ENCODE peak calls at places on chromosomes 2 and 18, in five cellular contexts. J is endothelial cell of umbilical vein, A is testis, S is fibroblast of lung, D is upper lobe of right lung. W is an unnamed sample.

GRCh38 chr2:9081750-9082149 is 78.3 kb upstream of the MBOAT2 start:
- DNase-seq in A (no peak), S (no peak), D (no peak), J (no peak), W (no peak)

GRCh38 chr2:160053946-160054345 is 8.5 kb downstream of the PLA2R1 start:
- DNase-seq in J (no peak), S (no peak), A (no peak), D (no peak), W (no peak)

GRCh38 chr2:11213090-11213638 is 57.9 kb downstream of the SLC66A3 start:
- DNase-seq in S (peak; percentile 98), J (no peak), D (no peak), A (no peak), W (no peak)

GRCh38 chr2:3631851-3632659 is 25.9 kb upstream of the ALLC start:
- DNase-seq in J (no peak), D (peak; percentile 31), A (peak; percentile 12), S (no peak), W (peak; percentile 19)

GRCh38 chr2:221461911-221462310 is 110.2 kb downstream of the EPHA4 start:
- DNase-seq in J (no peak), A (no peak), S (peak; percentile 87), D (no peak), W (no peak)

GRCh38 chr18:40489301-40489700 is 1465.7 kb upstream of the PIK3C3 start:
- DNase-seq in A (no peak), D (no peak), S (no peak), J (no peak), W (no peak)

GRCh38 chr2:653645-654425 is 23.4 kb downstream of the TMEM18 start:
- DNase-seq in S (no peak), A (no peak), J (no peak), D (no peak), W (no peak)

GRCh38 chr2:43803113-43803512 is 29.3 kb downstream of the DYNC2LI1 start:
- DNase-seq in D (no peak), S (no peak), A (no peak), J (no peak), W (no peak)

GRCh38 chr2:84474176-84474575 is 15.1 kb upstream of the SUCLG1 start:
- DNase-seq in J (no peak), A (no peak), D (no peak), S (no peak), W (no peak)

GRCh38 chr18:57579928-57580327 is 6.6 kb downstream of the FECH start:
- DNase-seq in A (no peak), J (no peak), D (no peak), S (no peak), W (no peak)

GRCh38 chr2:71640459-71640858 is 187.1 kb downstream of the DYSF start:
- DNase-seq in S (no peak), J (no peak), A (no peak), D (no peak), W (no peak)

GRCh38 chr2:239106314-239106908 is 258.5 kb downstream of the TWIST2 start:
- DNase-seq in D (no peak), J (peak; percentile 59), A (peak; percentile 84), S (peak; percentile 56), W (no peak)

GRCh38 chr2:174428214-174428613 is 32.7 kb downstream of the SCRN3 start:
- DNase-seq in A (no peak), D (no peak), S (no peak), J (no peak), W (no peak)

GRCh38 chr2:174430066-174430465 is 34.5 kb downstream of the SCRN3 start:
- DNase-seq in D (no peak), J (no peak), A (no peak), S (no peak), W (no peak)

GRCh38 chr2:174436351-174436750 is 40.8 kb downstream of the SCRN3 start:
- DNase-seq in S (peak; percentile 45), A (no peak), J (peak; percentile 77), D (no peak), W (no peak)

DNA sequence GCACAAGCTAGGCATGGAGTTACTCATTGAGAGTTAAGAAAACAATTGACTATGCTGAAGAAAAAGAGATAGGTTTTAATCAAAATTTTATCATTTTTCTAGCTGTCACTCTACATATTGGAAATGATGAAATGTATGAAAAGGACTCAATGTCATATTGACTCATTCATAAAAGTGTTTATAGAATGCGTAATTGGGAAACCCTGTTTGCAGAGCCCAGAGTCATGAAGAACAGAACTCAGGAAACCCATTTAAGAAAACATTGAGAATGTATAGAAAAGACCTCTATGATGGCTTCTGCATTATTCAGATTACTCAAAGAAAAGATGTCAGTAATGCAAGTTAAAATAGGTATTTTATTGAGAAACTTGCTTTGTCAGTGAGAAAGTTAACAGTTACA is 36.4 kb downstream of the SCRN3 start:
- DNase-seq in S (no peak), D (no peak), J (no peak), A (no peak), W (no peak)
- H3K27ac ChIP-seq in S (no peak overlapping the region), D (no peak overlapping the region), J (no peak overlapping the region), A (no peak overlapping the region), W (no peak overlapping the region)

DNA sequence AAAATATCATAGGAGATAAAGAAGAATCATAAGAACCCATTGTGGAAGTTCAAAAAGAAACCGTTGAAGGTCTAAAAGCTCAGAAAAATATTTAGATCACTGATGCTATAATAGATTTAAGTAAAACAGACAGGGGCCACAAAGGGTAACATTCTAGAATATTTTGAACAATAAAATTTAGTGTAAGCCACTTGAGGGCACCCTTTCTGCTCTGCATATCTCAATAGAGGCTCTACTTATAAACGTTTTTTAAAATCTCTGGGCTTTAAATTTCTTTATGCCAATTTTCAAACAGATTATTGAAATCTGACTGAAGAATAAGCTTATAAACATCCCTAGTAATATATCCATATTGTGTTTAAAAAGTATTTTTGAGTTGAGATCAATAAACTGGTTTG is 57.6 kb upstream of the IL1RL1 start:
- DNase-seq in D (no peak), J (peak; percentile 41), S (no peak), A (no peak), W (no peak)
- TF ChIP-seq CTCF in D (peak; percentile 27), J (peak; percentile 30), S (peak; percentile 22), A (no peak), W (no peak)

DNA sequence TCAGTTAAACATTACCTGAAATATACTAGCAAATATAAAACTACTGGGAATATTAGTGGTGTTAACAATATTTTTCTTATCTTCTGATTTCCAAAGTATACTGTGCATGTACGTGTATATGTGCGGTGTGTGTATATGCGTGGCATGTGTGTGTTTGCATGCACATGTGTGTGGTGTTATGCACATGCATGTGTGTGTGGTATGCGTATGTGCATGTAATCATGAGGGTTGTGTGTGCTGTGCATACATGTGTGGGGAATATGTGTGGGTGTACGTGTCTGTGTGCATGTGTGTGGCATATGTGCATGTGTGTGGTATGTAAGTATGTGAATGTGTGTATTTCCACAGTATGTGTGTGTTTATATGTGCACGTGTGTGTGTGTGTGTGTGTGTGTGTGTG is 640.2 kb downstream of the TSN start:
- DNase-seq in S (no peak), J (no peak), A (no peak), D (no peak), W (no peak)
- H3K4me3 ChIP-seq in S (no peak overlapping the region), J (no peak overlapping the region), A (no peak overlapping the region), D (no peak overlapping the region), W (no peak overlapping the region)

DNA sequence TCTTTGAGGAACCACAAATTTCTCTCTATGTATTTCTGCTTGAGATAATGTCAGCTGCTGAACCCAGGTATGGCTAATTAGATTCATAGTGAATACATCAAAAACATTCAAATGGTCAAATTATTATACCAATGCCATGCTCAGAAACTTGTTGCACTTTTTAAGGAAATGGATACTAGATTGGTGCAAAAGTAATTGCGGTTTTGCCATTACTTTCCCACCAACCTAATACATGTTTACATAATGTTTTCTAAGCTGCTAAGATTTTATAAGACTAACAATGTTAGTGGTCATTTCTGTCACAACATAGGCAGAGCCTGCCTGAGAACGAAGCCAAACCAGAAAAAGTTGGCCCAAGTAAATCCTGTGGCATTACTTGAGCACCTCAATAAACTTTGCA is 568.2 kb upstream of the LRATD1 start:
- DNase-seq in A (no peak), S (no peak), D (no peak), J (no peak), W (no peak)
- H3K27ac ChIP-seq in A (no peak overlapping the region), S (no peak overlapping the region), D (no peak overlapping the region), J (no peak overlapping the region), W (no peak overlapping the region)

GRCh38 chr2:15913146-15913545 is 27.2 kb upstream of the MYCN start:
- DNase-seq in A (no peak), J (no peak), D (no peak), S (no peak), W (no peak)
- TF ChIP-seq CTCF in A (no peak), J (no peak), D (no peak), S (no peak), W (no peak)

DNA sequence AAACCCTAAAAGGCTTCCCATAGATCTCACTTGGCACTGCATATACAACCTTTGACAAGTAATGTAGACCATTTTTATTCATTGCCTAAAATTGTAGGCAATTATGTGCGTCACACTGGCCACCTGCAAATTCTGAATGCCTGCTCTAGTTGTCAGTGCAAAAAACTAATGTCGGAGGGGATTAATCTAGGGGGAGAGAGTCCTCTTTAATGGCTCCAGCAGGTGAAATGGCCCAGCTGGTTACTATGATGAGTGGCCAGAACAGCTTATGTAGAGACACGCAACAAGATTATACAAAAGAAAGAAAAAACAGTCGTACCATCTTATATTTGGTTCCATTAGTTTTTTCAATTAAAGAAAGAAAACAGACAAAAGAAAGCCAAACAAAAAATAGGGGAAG is 123.2 kb downstream of the OLA1 start:
- DNase-seq in S (no peak), D (no peak), A (no peak), J (no peak), W (no peak)
- H3K4me3 ChIP-seq in S (no peak overlapping the region), D (no peak overlapping the region), A (no peak overlapping the region), J (no peak overlapping the region), W (no peak overlapping the region)

GRCh38 chr2:20430461-20431302 is 16.2 kb upstream of the RHOB start:
- DNase-seq in S (no peak), D (no peak), A (no peak), J (no peak), W (no peak)

GRCh38 chr2:20427931-20428526 is 18.8 kb upstream of the RHOB start:
- DNase-seq in A (no peak), S (no peak), D (no peak), J (no peak), W (no peak)

GRCh38 chr2:20428717-20429490 is 18.0 kb upstream of the RHOB start:
- DNase-seq in S (no peak), J (no peak), A (no peak), D (no peak), W (no peak)

GRCh38 chr2:20430035-20430434 is 16.8 kb upstream of the RHOB start:
- DNase-seq in S (no peak), D (no peak), J (no peak), A (no peak), W (no peak)

GRCh38 chr2:20429528-20429927 is 17.3 kb upstream of the RHOB start:
- DNase-seq in A (no peak), J (no peak), S (no peak), D (no peak), W (peak; percentile 44)
- H3K27ac ChIP-seq in A (no peak overlapping the region), J (no peak overlapping the region), S (no peak overlapping the region), D (peak overlapping the region; percentile 45), W (no peak overlapping the region)